ENCODE peak calls at places on chromosome 3, in seven cellular contexts. J is choroid plexus epithelial cell; T is NCI-H1092 treated with DMSO at 0.1 percent for 48 hours; N is activated naive CD4-positive, alpha-beta T cell; Z is AG10803; E is left ventricle myocardium inferior; X is stimulated activated effector memory CD8-positive, alpha-beta T cell treated with anti-CD3 and anti-CD28 coated beads, Interleukin-12 subunit alpha, Interleukin-12 subunit beta, amount 100 ng/mL, for 72 hours. A is an unnamed sample.

GRCh38 chr3:16508591-16508995 is 4.9 kb downstream of the RFTN1 start:
- DNase-seq in T (no peak), N (no peak), X (no peak), Z (peak; percentile 71), E (no peak), J (peak; percentile 54), A (no peak)

GRCh38 chr3:127183931-127184869 is 8.7 kb upstream of the PRR23E start:
- DNase-seq in T (no peak), E (no peak), Z (no peak), X (peak; percentile 36), J (no peak), N (no peak), A (no peak)

GRCh38 chr3:41907330-41908073 is 54.4 kb downstream of the ULK4 start:
- DNase-seq in T (no peak), E (no peak), Z (peak; percentile 13), N (no peak), X (no peak), J (peak; percentile 70), A (peak; percentile 59)

GRCh38 chr3:181796641-181797040 is 84.9 kb downstream of the SOX2 start:
- DNase-seq in X (no peak), N (no peak), E (no peak), Z (no peak), J (no peak), T (no peak), A (no peak)

GRCh38 chr3:108131105-108131794 is 40.4 kb upstream of the CD47 start:
- DNase-seq in Z (peak; percentile 89), T (no peak), E (no peak), N (no peak), J (peak; percentile 72), X (no peak), A (peak; percentile 96)

GRCh38 chr3:71056327-71056726 is 527.2 kb downstream of the FOXP1 start:
- DNase-seq in T (no peak), E (no peak), J (peak; percentile 56), Z (peak; percentile 41), X (no peak), N (no peak), A (peak; percentile 76)

GRCh38 chr3:53161345-53161819 is 373 bp downstream of the PRKCD start:
- DNase-seq in J (no peak), E (peak; percentile 52), T (no peak), X (no peak), N (no peak), Z (no peak), A (no peak)

GRCh38 chr3:81816473-81817260 is 55.2 kb upstream of the GBE1 start:
- DNase-seq in E (no peak), Z (peak; percentile 51), J (peak; percentile 34), N (no peak), X (no peak), T (peak; percentile 24), A (peak; percentile 0)

GRCh38 chr3:64354221-64354620 is 129.0 kb upstream of the PRICKLE2 start:
- DNase-seq in N (no peak), E (no peak), T (no peak), J (peak; percentile 47), Z (no peak), X (no peak), A (peak; percentile 47)

GRCh38 chr3:48157950-48158376 is 30.3 kb downstream of the CDC25A start:
- DNase-seq in Z (peak; percentile 66), J (peak; percentile 89), N (no peak), E (peak; percentile 61), X (peak; percentile 63), T (no peak), A (peak; percentile 70)